ENCODE peak calls at places on chromosomes 12 and 14, in six cellular contexts. One of them, this sample, is unnamed.

GRCh38 chr14:61555056-61555838 is 140.1 kb upstream of the HIF1A start:
- DNase-seq in RWPE1: no peak
- DNase-seq in stimulated activated naive CD8-positive, alpha-beta T cell treated with anti-CD3 and anti-CD28 coated beads, Interleukin-15, amount 100 ng/mL, for 72 hours: no peak
- DNase-seq in nucleus accumbens: no peak
- DNase-seq in fibroblast of pulmonary artery: no peak
- DNase-seq in RPMI8226: no peak
- DNase-seq in this sample: no peak

GRCh38 chr12:38886064-38886463 is 19.3 kb downstream of the CPNE8 start:
- DNase-seq in RWPE1: peak
- DNase-seq in stimulated activated naive CD8-positive, alpha-beta T cell treated with anti-CD3 and anti-CD28 coated beads, Interleukin-15, amount 100 ng/mL, for 72 hours: no peak
- DNase-seq in nucleus accumbens: no peak
- DNase-seq in fibroblast of pulmonary artery: peak
- DNase-seq in RPMI8226: peak
- DNase-seq in this sample: peak

GRCh38 chr12:85448548-85449139 is 168.6 kb downstream of the ALX1 start:
- DNase-seq in RWPE1: no peak
- DNase-seq in stimulated activated naive CD8-positive, alpha-beta T cell treated with anti-CD3 and anti-CD28 coated beads, Interleukin-15, amount 100 ng/mL, for 72 hours: no peak
- DNase-seq in nucleus accumbens: no peak
- DNase-seq in fibroblast of pulmonary artery: peak
- DNase-seq in RPMI8226: peak
- DNase-seq in this sample: peak

GRCh38 chr12:65362231-65362630 is 83.7 kb downstream of the MSRB3 start:
- DNase-seq in RWPE1: no peak
- DNase-seq in stimulated activated naive CD8-positive, alpha-beta T cell treated with anti-CD3 and anti-CD28 coated beads, Interleukin-15, amount 100 ng/mL, for 72 hours: no peak
- DNase-seq in nucleus accumbens: no peak
- DNase-seq in fibroblast of pulmonary artery: peak
- DNase-seq in RPMI8226: no peak
- DNase-seq in this sample: no peak

GRCh38 chr12:42987216-42987631 is 397.7 kb upstream of the PRICKLE1 start:
- DNase-seq in RWPE1: no peak
- DNase-seq in stimulated activated naive CD8-positive, alpha-beta T cell treated with anti-CD3 and anti-CD28 coated beads, Interleukin-15, amount 100 ng/mL, for 72 hours: no peak
- DNase-seq in nucleus accumbens: no peak
- DNase-seq in fibroblast of pulmonary artery: no peak
- DNase-seq in RPMI8226: no peak
- DNase-seq in this sample: no peak

GRCh38 chr12:107282628-107283027 is 189.3 kb upstream of the CRY1 start:
- DNase-seq in RWPE1: no peak
- DNase-seq in stimulated activated naive CD8-positive, alpha-beta T cell treated with anti-CD3 and anti-CD28 coated beads, Interleukin-15, amount 100 ng/mL, for 72 hours: no peak
- DNase-seq in nucleus accumbens: no peak
- DNase-seq in fibroblast of pulmonary artery: no peak
- DNase-seq in RPMI8226: no peak
- DNase-seq in this sample: no peak

GRCh38 chr14:45678163-45678562 is 425.2 kb upstream of the MIS18BP1 start:
- DNase-seq in RWPE1: no peak
- DNase-seq in stimulated activated naive CD8-positive, alpha-beta T cell treated with anti-CD3 and anti-CD28 coated beads, Interleukin-15, amount 100 ng/mL, for 72 hours: no peak
- DNase-seq in nucleus accumbens: no peak
- DNase-seq in fibroblast of pulmonary artery: no peak
- DNase-seq in RPMI8226: no peak
- DNase-seq in this sample: no peak

GRCh38 chr14:104766863-104767633 is 14.1 kb downstream of the SIVA1 start:
- DNase-seq in RWPE1: no peak
- DNase-seq in stimulated activated naive CD8-positive, alpha-beta T cell treated with anti-CD3 and anti-CD28 coated beads, Interleukin-15, amount 100 ng/mL, for 72 hours: no peak
- DNase-seq in nucleus accumbens: no peak
- DNase-seq in fibroblast of pulmonary artery: no peak
- DNase-seq in RPMI8226: no peak
- DNase-seq in this sample: peak

GRCh38 chr14:103880986-103881926 is 33.9 kb upstream of the PPP1R13B start:
- DNase-seq in RWPE1: no peak
- DNase-seq in stimulated activated naive CD8-positive, alpha-beta T cell treated with anti-CD3 and anti-CD28 coated beads, Interleukin-15, amount 100 ng/mL, for 72 hours: no peak
- DNase-seq in nucleus accumbens: no peak
- DNase-seq in fibroblast of pulmonary artery: no peak
- DNase-seq in RPMI8226: peak
- DNase-seq in this sample: peak

GRCh38 chr14:34843011-34843554 is 32.1 kb downstream of the BAZ1A start:
- DNase-seq in RWPE1: peak
- DNase-seq in stimulated activated naive CD8-positive, alpha-beta T cell treated with anti-CD3 and anti-CD28 coated beads, Interleukin-15, amount 100 ng/mL, for 72 hours: no peak
- DNase-seq in nucleus accumbens: no peak
- DNase-seq in fibroblast of pulmonary artery: peak
- DNase-seq in RPMI8226: peak
- DNase-seq in this sample: peak

GRCh38 chr12:28023156-28023887 is 50.8 kb upstream of the PTHLH start:
- DNase-seq in RWPE1: peak
- DNase-seq in stimulated activated naive CD8-positive, alpha-beta T cell treated with anti-CD3 and anti-CD28 coated beads, Interleukin-15, amount 100 ng/mL, for 72 hours: no peak
- DNase-seq in nucleus accumbens: no peak
- DNase-seq in fibroblast of pulmonary artery: peak
- DNase-seq in RPMI8226: no peak
- DNase-seq in this sample: peak

GRCh38 chr12:31118347-31118830 is 44.7 kb downstream of the DDX11 start:
- DNase-seq in RWPE1: peak
- DNase-seq in stimulated activated naive CD8-positive, alpha-beta T cell treated with anti-CD3 and anti-CD28 coated beads, Interleukin-15, amount 100 ng/mL, for 72 hours: peak
- DNase-seq in nucleus accumbens: no peak
- DNase-seq in fibroblast of pulmonary artery: no peak
- DNase-seq in RPMI8226: no peak
- DNase-seq in this sample: no peak

GRCh38 chr12:15928345-15928744 is 17.2 kb downstream of the DERA start:
- DNase-seq in RWPE1: peak
- DNase-seq in stimulated activated naive CD8-positive, alpha-beta T cell treated with anti-CD3 and anti-CD28 coated beads, Interleukin-15, amount 100 ng/mL, for 72 hours: no peak
- DNase-seq in nucleus accumbens: no peak
- DNase-seq in fibroblast of pulmonary artery: peak
- DNase-seq in RPMI8226: no peak
- DNase-seq in this sample: peak

This sample was measured in dermis blood vessel endothelial cell.